ENCODE peak calls at places on chromosomes 13 and 19, in six cellular contexts. D, W, F, I, T and Z are unnamed samples.

GRCh38 chr13:50130686-50131051 is 115.4 kb downstream of the KCNRG start:
- DNase-seq in D (no peak), W (peak), F (no peak), I (no peak), T (peak), Z (peak)

GRCh38 chr13:98429531-98429930 is 147.4 kb downstream of the STK24 start:
- DNase-seq in D (no peak), W (no peak), F (no peak), I (no peak), T (no peak), Z (no peak)

GRCh38 chr13:51772781-51773180 is 31.2 kb downstream of the DHRS12 start:
- DNase-seq in D (no peak), W (no peak), F (no peak), I (no peak), T (no peak), Z (no peak)

GRCh38 chr13:57996717-57997116 is 365.2 kb downstream of the PCDH17 start:
- DNase-seq in D (no peak), W (no peak), F (no peak), I (no peak), T (no peak), Z (no peak)

GRCh38 chr13:109533350-109533749 is 253.0 kb downstream of the IRS2 start:
- DNase-seq in D (no peak), W (no peak), F (no peak), I (no peak), T (no peak), Z (no peak)

GRCh38 chr13:111861766-111862366 is 205.1 kb upstream of the SOX1 start:
- DNase-seq in D (no peak), W (no peak), F (no peak), I (no peak), T (no peak), Z (no peak)

GRCh38 chr13:79870766-79871165 is 389.8 kb downstream of the NDFIP2 start:
- DNase-seq in D (no peak), W (no peak), F (no peak), I (no peak), T (peak), Z (no peak)

GRCh38 chr19:40089462-40089861 is 1.3 kb downstream of the ZNF780A start:
- DNase-seq in D (no peak), W (no peak), F (no peak), I (no peak), T (peak), Z (no peak)

GRCh38 chr13:51977606-51978005 is 33.6 kb downstream of the ATP7B start:
- DNase-seq in D (no peak), W (no peak), F (no peak), I (no peak), T (no peak), Z (no peak)

GRCh38 chr13:21549633-21550032 is 54.3 kb downstream of the MICU2 start:
- DNase-seq in D (no peak), W (no peak), F (no peak), I (no peak), T (no peak), Z (no peak)

GRCh38 chr19:2476451-2477140 is 669 bp downstream of the GADD45B start:
- DNase-seq in D (no peak), W (no peak), F (peak), I (no peak), T (peak), Z (peak)

GRCh38 chr13:83048419-83048818 is 833.9 kb downstream of the SLITRK1 start:
- DNase-seq in D (no peak), W (no peak), F (no peak), I (no peak), T (peak), Z (no peak)

GRCh38 chr13:101144808-101145419 is 271.4 kb downstream of the NALCN start:
- DNase-seq in D (no peak), W (no peak), F (no peak), I (no peak), T (peak), Z (no peak)

GRCh38 chr13:38685974-38686571 is 804 bp upstream of the FREM2 start:
- DNase-seq in D (no peak), W (no peak), F (no peak), I (no peak), T (peak), Z (no peak)

GRCh38 chr13:33285420-33286124 is at the start of gene STARD13:
- DNase-seq in D (peak), W (peak), F (peak), I (no peak), T (peak), Z (no peak)

GRCh38 chr13:42832341-42833153 is 51.2 kb downstream of the FAM216B start:
- DNase-seq in D (no peak), W (no peak), F (no peak), I (no peak), T (peak), Z (no peak)

GRCh38 chr13:26679945-26680516 is 80.6 kb downstream of the GPR12 start:
- DNase-seq in D (no peak), W (no peak), F (no peak), I (no peak), T (peak), Z (no peak)

GRCh38 chr19:1856698-1857603 is 6.4 kb downstream of the KLF16 start:
- DNase-seq in D (peak), W (no peak), F (peak), I (no peak), T (peak), Z (no peak)

GRCh38 chr19:7979559-7979958 is 25.9 kb downstream of the ELAVL1 start:
- DNase-seq in D (no peak), W (no peak), F (no peak), I (no peak), T (no peak), Z (no peak)

GRCh38 chr19:3849092-3849491 is 19.7 kb downstream of the ZFR2 start:
- DNase-seq in D (no peak), W (peak), F (peak), I (no peak), T (peak), Z (peak)

GRCh38 chr19:5933391-5933998 is 19.4 kb downstream of the CAPS start:
- DNase-seq in D (no peak), W (no peak), F (no peak), I (no peak), T (no peak), Z (no peak)

GRCh38 chr13:114059946-114060860 is 72.2 kb downstream of the RASA3 start:
- DNase-seq in D (peak), W (no peak), F (no peak), I (no peak), T (no peak), Z (no peak)

GRCh38 chr19:11138659-11139526 is 16.7 kb downstream of the SPC24 start:
- DNase-seq in D (peak), W (no peak), F (no peak), I (no peak), T (peak), Z (no peak)